ENCODE peak calls at places on chromosome 9, in seven cellular contexts. One of them, this sample, is unnamed.

GRCh38 chr9:129392093-129392541 is 214.1 kb upstream of the IER5L start:
- DNase-seq in left ventricle myocardium inferior: no peak
- DNase-seq in NCI-H1417 treated with DMSO at 0.1 percent for 48 hours: no peak
- DNase-seq in PC-9: no peak
- DNase-seq in EL: no peak
- DNase-seq in anterior cingulate cortex: no peak
- DNase-seq in colonic mucosa: peak
- DNase-seq in this sample: no peak

GRCh38 chr9:86668488-86668887 is 278.8 kb downstream of the GAS1 start:
- DNase-seq in left ventricle myocardium inferior: no peak
- DNase-seq in NCI-H1417 treated with DMSO at 0.1 percent for 48 hours: no peak
- DNase-seq in PC-9: no peak
- DNase-seq in EL: no peak
- DNase-seq in anterior cingulate cortex: no peak
- DNase-seq in colonic mucosa: no peak
- DNase-seq in this sample: no peak

GRCh38 chr9:626591-626990 is 214.9 kb upstream of the DMRT1 start:
- DNase-seq in left ventricle myocardium inferior: no peak
- DNase-seq in NCI-H1417 treated with DMSO at 0.1 percent for 48 hours: no peak
- DNase-seq in PC-9: no peak
- DNase-seq in EL: no peak
- DNase-seq in anterior cingulate cortex: no peak
- DNase-seq in colonic mucosa: no peak
- DNase-seq in this sample: no peak

GRCh38 chr9:126853667-126854066 is 6.8 kb upstream of the ZBTB34 start:
- DNase-seq in left ventricle myocardium inferior: no peak
- DNase-seq in NCI-H1417 treated with DMSO at 0.1 percent for 48 hours: no peak
- DNase-seq in PC-9: no peak
- DNase-seq in EL: peak
- DNase-seq in anterior cingulate cortex: no peak
- DNase-seq in colonic mucosa: no peak
- DNase-seq in this sample: no peak

GRCh38 chr9:136451221-136451877 is 11.7 kb upstream of the INPP5E start:
- DNase-seq in left ventricle myocardium inferior: no peak
- DNase-seq in NCI-H1417 treated with DMSO at 0.1 percent for 48 hours: no peak
- DNase-seq in PC-9: no peak
- DNase-seq in EL: no peak
- DNase-seq in anterior cingulate cortex: no peak
- DNase-seq in colonic mucosa: no peak
- DNase-seq in this sample: no peak

GRCh38 chr9:129640871-129641750 is 840 bp downstream of the ASB6 start:
- DNase-seq in left ventricle myocardium inferior: no peak
- DNase-seq in NCI-H1417 treated with DMSO at 0.1 percent for 48 hours: no peak
- DNase-seq in PC-9: no peak
- DNase-seq in EL: no peak
- DNase-seq in anterior cingulate cortex: no peak
- DNase-seq in colonic mucosa: no peak
- DNase-seq in this sample: no peak

GRCh38 chr9:78439866-78440830 is 143.2 kb downstream of the PSAT1 start:
- DNase-seq in left ventricle myocardium inferior: no peak
- DNase-seq in NCI-H1417 treated with DMSO at 0.1 percent for 48 hours: no peak
- DNase-seq in PC-9: no peak
- DNase-seq in EL: no peak
- DNase-seq in anterior cingulate cortex: no peak
- DNase-seq in colonic mucosa: no peak
- DNase-seq in this sample: no peak

GRCh38 chr9:130204981-130205380 is 32.8 kb downstream of the NCS1 start:
- DNase-seq in left ventricle myocardium inferior: no peak
- DNase-seq in NCI-H1417 treated with DMSO at 0.1 percent for 48 hours: no peak
- DNase-seq in PC-9: no peak
- DNase-seq in EL: no peak
- DNase-seq in anterior cingulate cortex: no peak
- DNase-seq in colonic mucosa: no peak
- DNase-seq in this sample: no peak

GRCh38 chr9:126965541-126966428 is 51.2 kb downstream of the RALGPS1 start:
- DNase-seq in left ventricle myocardium inferior: peak
- DNase-seq in NCI-H1417 treated with DMSO at 0.1 percent for 48 hours: no peak
- DNase-seq in PC-9: peak
- DNase-seq in EL: peak
- DNase-seq in anterior cingulate cortex: no peak
- DNase-seq in colonic mucosa: peak
- DNase-seq in this sample: peak

GRCh38 chr9:137878146-137878941 is 762 bp downstream of the CACNA1B start:
- DNase-seq in left ventricle myocardium inferior: no peak
- DNase-seq in NCI-H1417 treated with DMSO at 0.1 percent for 48 hours: peak
- DNase-seq in PC-9: no peak
- DNase-seq in EL: no peak
- DNase-seq in anterior cingulate cortex: no peak
- DNase-seq in colonic mucosa: no peak
- DNase-seq in this sample: no peak

GRCh38 chr9:91160599-91161464 is 200.9 kb downstream of the AUH start:
- DNase-seq in left ventricle myocardium inferior: no peak
- DNase-seq in NCI-H1417 treated with DMSO at 0.1 percent for 48 hours: no peak
- DNase-seq in PC-9: no peak
- DNase-seq in EL: no peak
- DNase-seq in anterior cingulate cortex: no peak
- DNase-seq in colonic mucosa: no peak
- DNase-seq in this sample: no peak

GRCh38 chr9:21056931-21057330 is 20.8 kb downstream of the IFNB1 start:
- DNase-seq in left ventricle myocardium inferior: no peak
- DNase-seq in NCI-H1417 treated with DMSO at 0.1 percent for 48 hours: no peak
- DNase-seq in PC-9: no peak
- DNase-seq in EL: peak
- DNase-seq in anterior cingulate cortex: no peak
- DNase-seq in colonic mucosa: no peak
- DNase-seq in this sample: peak

GRCh38 chr9:69307446-69308216 is 17.4 kb upstream of the ENTREP1 start:
- DNase-seq in left ventricle myocardium inferior: no peak
- DNase-seq in NCI-H1417 treated with DMSO at 0.1 percent for 48 hours: no peak
- DNase-seq in PC-9: no peak
- DNase-seq in EL: peak
- DNase-seq in anterior cingulate cortex: no peak
- DNase-seq in colonic mucosa: no peak
- DNase-seq in this sample: peak

GRCh38 chr9:31103836-31104235 is 1280.6 kb upstream of the ACO1 start:
- DNase-seq in left ventricle myocardium inferior: no peak
- DNase-seq in NCI-H1417 treated with DMSO at 0.1 percent for 48 hours: no peak
- DNase-seq in PC-9: no peak
- DNase-seq in EL: no peak
- DNase-seq in anterior cingulate cortex: no peak
- DNase-seq in colonic mucosa: no peak
- DNase-seq in this sample: peak

GRCh38 chr9:96609732-96610131 is 9.9 kb downstream of the CDC14B start:
- DNase-seq in left ventricle myocardium inferior: no peak
- DNase-seq in NCI-H1417 treated with DMSO at 0.1 percent for 48 hours: no peak
- DNase-seq in PC-9: no peak
- DNase-seq in EL: no peak
- DNase-seq in anterior cingulate cortex: no peak
- DNase-seq in colonic mucosa: no peak
- DNase-seq in this sample: no peak

GRCh38 chr9:69173891-69174644 is at the start of gene TJP2:
- DNase-seq in left ventricle myocardium inferior: peak
- DNase-seq in NCI-H1417 treated with DMSO at 0.1 percent for 48 hours: no peak
- DNase-seq in PC-9: peak
- DNase-seq in EL: peak
- DNase-seq in anterior cingulate cortex: peak
- DNase-seq in colonic mucosa: peak
- DNase-seq in this sample: no peak

GRCh38 chr9:5310851-5311250 is 6.3 kb upstream of the RLN2 start:
- DNase-seq in left ventricle myocardium inferior: no peak
- DNase-seq in NCI-H1417 treated with DMSO at 0.1 percent for 48 hours: no peak
- DNase-seq in PC-9: no peak
- DNase-seq in EL: no peak
- DNase-seq in anterior cingulate cortex: no peak
- DNase-seq in colonic mucosa: no peak
- DNase-seq in this sample: no peak

GRCh38 chr9:23324511-23324910 is 501.5 kb downstream of the ELAVL2 start:
- DNase-seq in left ventricle myocardium inferior: no peak
- DNase-seq in NCI-H1417 treated with DMSO at 0.1 percent for 48 hours: no peak
- DNase-seq in PC-9: no peak
- DNase-seq in EL: no peak
- DNase-seq in anterior cingulate cortex: no peak
- DNase-seq in colonic mucosa: no peak
- DNase-seq in this sample: no peak

This sample was measured in renal cortical epithelial cell.